ENCODE peak calls at places on chromosomes 6 and 20, in six cellular contexts. One of them, this sample, is unnamed.

GRCh38 chr20:38143646-38144554 is 21.2 kb downstream of the TGM2 start:
- DNase-seq in spleen: no peak
- DNase-seq in upper lobe of right lung: no peak
- DNase-seq in stomach: peak; percentile 45
- DNase-seq in mesendoderm: no peak
- DNase-seq in heart left ventricle: peak; percentile 80
- DNase-seq in this sample: no peak

GRCh38 chr20:21103582-21104465 is 2.3 kb downstream of the LINC00237 start:
- DNase-seq in mesendoderm: peak; percentile 22
- DNase-seq in upper lobe of right lung: no peak
- DNase-seq in heart left ventricle: no peak
- DNase-seq in spleen: no peak
- DNase-seq in stomach: no peak
- DNase-seq in this sample: no peak

GRCh38 chr20:20393207-20393606 is 25.3 kb downstream of the INSM1 start:
- DNase-seq in stomach: no peak
- DNase-seq in heart left ventricle: no peak
- DNase-seq in spleen: no peak
- DNase-seq in mesendoderm: no peak
- DNase-seq in upper lobe of right lung: no peak
- DNase-seq in this sample: no peak

GRCh38 chr6:90369651-90370050 is 73.0 kb upstream of the BACH2 start:
- DNase-seq in mesendoderm: peak; percentile 54
- DNase-seq in stomach: no peak
- DNase-seq in heart left ventricle: no peak
- DNase-seq in upper lobe of right lung: no peak
- DNase-seq in spleen: no peak
- DNase-seq in this sample: no peak

GRCh38 chr6:41442800-41443501 is 103.2 kb upstream of the FOXP4 start:
- DNase-seq in upper lobe of right lung: no peak
- DNase-seq in mesendoderm: peak; percentile 95
- DNase-seq in stomach: peak; percentile 50
- DNase-seq in heart left ventricle: no peak
- DNase-seq in spleen: no peak
- DNase-seq in this sample: no peak

GRCh38 chr20:40416274-40416673 is 272.8 kb downstream of the MAFB start:
- DNase-seq in stomach: no peak
- DNase-seq in spleen: no peak
- DNase-seq in mesendoderm: no peak
- DNase-seq in heart left ventricle: no peak
- DNase-seq in upper lobe of right lung: no peak
- DNase-seq in this sample: no peak

GRCh38 chr6:146028250-146028789 is 542 bp upstream of the GRM1 start:
- DNase-seq in spleen: peak; percentile 78
- DNase-seq in mesendoderm: peak; percentile 75
- DNase-seq in stomach: peak; percentile 55
- DNase-seq in upper lobe of right lung: peak; percentile 80
- DNase-seq in heart left ventricle: peak; percentile 57
- DNase-seq in this sample: no peak

GRCh38 chr20:36017034-36017951 is 48.9 kb downstream of the CNBD2 start:
- DNase-seq in spleen: peak; percentile 16
- DNase-seq in stomach: peak; percentile 50
- DNase-seq in mesendoderm: no peak
- DNase-seq in heart left ventricle: no peak
- DNase-seq in upper lobe of right lung: peak; percentile 84
- DNase-seq in this sample: no peak

DNA sequence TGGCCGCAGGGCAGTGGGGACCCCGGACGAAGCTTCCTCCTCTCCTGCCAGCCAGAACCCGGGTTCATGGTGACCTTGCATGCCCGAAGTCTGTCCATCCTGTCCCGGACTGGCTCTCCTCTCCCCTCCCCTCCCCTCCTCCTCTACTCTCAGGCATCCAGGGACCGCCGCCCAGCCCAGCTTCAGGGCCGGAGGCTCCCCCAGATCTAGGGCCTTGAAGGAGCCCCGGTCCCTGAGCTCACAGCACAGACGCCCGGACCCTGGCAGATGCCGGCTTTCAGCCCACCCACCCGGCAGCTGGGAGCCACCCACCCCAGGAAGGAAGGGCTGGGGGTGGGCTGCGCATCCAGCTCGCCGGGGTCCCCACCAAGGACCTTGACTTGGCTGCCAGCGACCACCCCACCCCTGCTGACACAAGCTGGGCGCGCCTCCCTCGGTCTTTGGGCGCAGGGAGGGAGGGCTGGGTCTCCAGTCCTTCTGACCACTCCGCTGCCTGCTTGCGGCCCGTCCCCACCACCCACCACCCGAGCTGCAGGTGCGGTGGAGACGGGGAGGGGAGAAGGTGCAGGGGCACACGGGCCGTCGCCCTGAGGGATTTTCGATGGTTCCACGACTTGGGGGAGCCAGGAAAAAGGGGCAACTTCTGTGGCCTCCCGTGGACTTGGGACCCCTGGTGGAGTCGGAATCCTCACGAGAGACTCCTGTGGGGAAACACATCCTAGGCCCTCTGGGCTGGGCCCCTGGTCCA is 5.8 kb upstream of the ABHD16B start:
- DNase-seq in mesendoderm: peak; percentile 42
- DNase-seq in heart left ventricle: peak; percentile 49
- DNase-seq in stomach: no peak
- DNase-seq in upper lobe of right lung: no peak
- DNase-seq in spleen: peak; percentile 76
- DNase-seq in this sample: no peak
- H3K4me1 ChIP-seq in mesendoderm: peaks cover 5% of the 10 kb centered on the region
- H3K4me1 ChIP-seq in heart left ventricle: peaks cover 59% of the 10 kb centered on the region
- H3K4me1 ChIP-seq in stomach: peaks cover 30% of the 10 kb centered on the region
- H3K4me1 ChIP-seq in upper lobe of right lung: peaks cover 55% of the 10 kb centered on the region
- H3K4me1 ChIP-seq in spleen: peaks cover 52% of the 10 kb centered on the region
- H3K4me1 ChIP-seq in this sample: peaks cover 13% of the 10 kb centered on the region

GRCh38 chr6:11775791-11776409 is 2.7 kb downstream of the ADTRP start:
- DNase-seq in mesendoderm: no peak
- DNase-seq in spleen: no peak
- DNase-seq in heart left ventricle: no peak
- DNase-seq in stomach: no peak
- DNase-seq in upper lobe of right lung: no peak
- DNase-seq in this sample: no peak
- H3K27ac ChIP-seq in mesendoderm: no peak overlapping the region
- H3K27ac ChIP-seq in spleen: no peak overlapping the region
- H3K27ac ChIP-seq in heart left ventricle: no peak overlapping the region
- H3K27ac ChIP-seq in stomach: no peak overlapping the region
- H3K27ac ChIP-seq in upper lobe of right lung: no peak overlapping the region
- H3K27ac ChIP-seq in this sample: no peak overlapping the region

DNA sequence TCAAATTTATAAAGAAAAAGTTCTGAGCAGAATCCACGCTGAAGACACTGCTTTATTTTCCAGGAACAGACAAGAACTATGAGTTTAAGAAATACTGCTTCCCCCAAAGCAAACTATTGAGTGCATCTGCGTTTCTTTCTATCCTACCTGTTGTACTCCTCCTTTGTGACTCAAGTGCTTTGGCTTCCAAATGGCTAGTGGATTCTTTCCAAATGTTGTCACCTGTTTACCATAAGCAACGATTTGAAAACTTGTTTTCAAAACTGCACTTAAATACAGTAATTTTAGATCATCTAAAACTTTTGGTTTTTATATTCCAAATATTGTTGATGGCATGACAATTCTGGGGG is 9.5 kb downstream of the PXDC1 start:
- DNase-seq in mesendoderm: peak; percentile 60
- DNase-seq in stomach: no peak
- DNase-seq in upper lobe of right lung: no peak
- DNase-seq in heart left ventricle: no peak
- DNase-seq in spleen: no peak
- DNase-seq in this sample: no peak
- H3K4me3 ChIP-seq in mesendoderm: no peak overlapping the region
- H3K4me3 ChIP-seq in stomach: no peak overlapping the region
- H3K4me3 ChIP-seq in upper lobe of right lung: no peak overlapping the region
- H3K4me3 ChIP-seq in heart left ventricle: no peak overlapping the region
- H3K4me3 ChIP-seq in spleen: no peak overlapping the region
- H3K4me3 ChIP-seq in this sample: no peak overlapping the region

DNA sequence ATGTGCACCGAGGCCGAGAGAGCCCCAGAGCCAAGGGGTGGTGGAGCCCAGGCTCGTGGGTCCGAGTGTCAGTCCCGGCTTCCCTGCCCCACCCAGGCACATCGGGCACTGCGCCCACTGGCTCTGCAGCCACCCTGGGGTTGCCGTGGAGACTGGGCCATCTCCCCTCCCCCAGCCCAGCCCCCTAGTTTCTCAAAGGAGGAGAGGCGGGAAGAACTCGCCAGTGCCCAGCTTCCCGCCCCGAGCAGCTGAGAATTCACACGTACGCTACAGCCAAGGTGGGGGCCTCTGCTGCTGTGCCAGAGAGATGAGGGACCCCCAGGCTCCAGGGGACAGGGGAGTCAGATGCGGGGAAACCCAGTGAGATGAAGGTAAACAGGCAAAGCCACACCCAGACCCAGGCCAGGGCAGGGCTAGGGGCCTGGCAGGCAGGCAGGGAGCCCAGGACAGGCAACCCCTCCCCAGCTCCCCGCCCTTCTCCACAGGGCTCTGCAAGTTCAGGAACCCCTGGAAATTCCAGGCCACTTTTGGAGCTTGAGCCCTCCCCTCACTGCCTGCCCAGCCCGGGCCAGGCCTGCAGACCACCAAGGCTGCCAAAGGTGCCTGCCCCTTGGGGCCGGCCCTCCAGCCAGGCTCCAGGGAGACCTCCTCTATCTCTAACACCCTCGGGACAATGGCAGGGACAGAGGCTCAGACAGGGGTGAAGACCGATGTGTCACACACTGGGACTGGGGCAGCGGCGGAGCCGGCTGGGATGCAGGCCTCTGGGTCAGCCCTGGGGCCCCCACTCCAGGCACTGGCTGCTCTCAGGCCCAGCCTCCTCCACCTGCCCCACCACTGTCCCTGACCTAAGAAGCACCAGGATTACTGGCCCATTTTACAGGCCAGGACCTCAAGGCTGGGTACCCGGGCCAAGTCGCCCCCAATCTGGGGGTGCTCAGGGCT is 6.0 kb downstream of the LAMA5 start:
- DNase-seq in stomach: no peak
- DNase-seq in spleen: no peak
- DNase-seq in heart left ventricle: peak; percentile 46
- DNase-seq in mesendoderm: peak; percentile 68
- DNase-seq in upper lobe of right lung: peak; percentile 82
- DNase-seq in this sample: no peak
- H3K4me1 ChIP-seq in stomach: peaks cover 94% of the 10 kb centered on the region
- H3K4me1 ChIP-seq in spleen: peaks cover 21% of the 10 kb centered on the region
- H3K4me1 ChIP-seq in heart left ventricle: peaks cover 85% of the 10 kb centered on the region
- H3K4me1 ChIP-seq in mesendoderm: peaks cover 11% of the 10 kb centered on the region
- H3K4me1 ChIP-seq in upper lobe of right lung: peaks cover 78% of the 10 kb centered on the region
- H3K4me1 ChIP-seq in this sample: peaks cover 35% of the 10 kb centered on the region

This sample was measured in iPS DF 6.9.